ENCODE peak calls at places on chromosomes 2 and 18, in six cellular contexts. T is HCT116, E is OCI-LY7, Y is right lobe of liver, D is tibial artery, W is thoracic aorta. C is an unnamed sample.

GRCh38 chr2:43426305-43427031 is 169.4 kb downstream of the THADA start:
- DNase-seq in Y (no peak), D (peak; percentile 81), E (peak; percentile 89), T (peak; percentile 96), W (no peak), C (peak; percentile 78)

GRCh38 chr2:178005756-178006155 is 66.8 kb downstream of the PDE11A start:
- DNase-seq in Y (no peak), T (no peak), D (no peak), W (no peak), E (no peak), C (no peak)

GRCh38 chr2:46488389-46488788 is 9.0 kb downstream of the TMEM247 start:
- DNase-seq in D (no peak), W (no peak), T (no peak), Y (no peak), E (no peak), C (no peak)

GRCh38 chr18:37317486-37317885 is 248.1 kb downstream of the CELF4 start:
- DNase-seq in E (no peak), T (no peak), W (no peak), Y (no peak), D (no peak), C (no peak)

GRCh38 chr2:33395660-33396249 is 80.7 kb upstream of the RASGRP3 start:
- DNase-seq in E (peak; percentile 59), Y (no peak), D (peak; percentile 72), W (no peak), T (peak; percentile 28), C (no peak)

GRCh38 chr18:22093731-22094374 is 75.5 kb upstream of the GATA6 start:
- DNase-seq in W (no peak), E (no peak), Y (no peak), D (no peak), T (no peak), C (no peak)

GRCh38 chr18:24600076-24600654 is 139.7 kb downstream of the HRH4 start:
- DNase-seq in W (no peak), D (no peak), T (peak; percentile 27), Y (no peak), E (peak; percentile 66), C (no peak)

GRCh38 chr2:174577967-174578589 is 19.5 kb downstream of the WIPF1 start:
- DNase-seq in D (no peak), Y (no peak), E (peak; percentile 69), W (no peak), T (no peak), C (no peak)

GRCh38 chr2:140528982-140529381 is 1601.8 kb downstream of the LRP1B start:
- DNase-seq in Y (no peak), W (no peak), E (no peak), T (no peak), D (no peak), C (no peak)

GRCh38 chr2:157627594-157628281 is 926 bp downstream of the ACVR1C start:
- DNase-seq in T (no peak), Y (no peak), E (no peak), D (no peak), W (no peak), C (no peak)

GRCh38 chr2:206701952-206702630 is 16.1 kb downstream of the DYTN start:
- DNase-seq in T (no peak), E (no peak), W (no peak), Y (no peak), D (no peak), C (no peak)

GRCh38 chr18:58288922-58289797 is 245.1 kb downstream of the NEDD4L start:
- DNase-seq in W (no peak), E (no peak), D (no peak), Y (no peak), T (no peak), C (no peak)

GRCh38 chr2:113716291-113716690 is 40.2 kb downstream of the SLC35F5 start:
- DNase-seq in T (no peak), E (no peak), D (no peak), Y (no peak), W (no peak), C (no peak)

GRCh38 chr2:133292267-133292666 is 276.0 kb downstream of the NCKAP5 start:
- DNase-seq in T (no peak), E (no peak), W (no peak), Y (no peak), D (no peak), C (no peak)

GRCh38 chr2:177419274-177419673 is 26.7 kb downstream of the AGPS start:
- DNase-seq in W (no peak), E (no peak), D (no peak), Y (no peak), T (no peak), C (no peak)

DNA sequence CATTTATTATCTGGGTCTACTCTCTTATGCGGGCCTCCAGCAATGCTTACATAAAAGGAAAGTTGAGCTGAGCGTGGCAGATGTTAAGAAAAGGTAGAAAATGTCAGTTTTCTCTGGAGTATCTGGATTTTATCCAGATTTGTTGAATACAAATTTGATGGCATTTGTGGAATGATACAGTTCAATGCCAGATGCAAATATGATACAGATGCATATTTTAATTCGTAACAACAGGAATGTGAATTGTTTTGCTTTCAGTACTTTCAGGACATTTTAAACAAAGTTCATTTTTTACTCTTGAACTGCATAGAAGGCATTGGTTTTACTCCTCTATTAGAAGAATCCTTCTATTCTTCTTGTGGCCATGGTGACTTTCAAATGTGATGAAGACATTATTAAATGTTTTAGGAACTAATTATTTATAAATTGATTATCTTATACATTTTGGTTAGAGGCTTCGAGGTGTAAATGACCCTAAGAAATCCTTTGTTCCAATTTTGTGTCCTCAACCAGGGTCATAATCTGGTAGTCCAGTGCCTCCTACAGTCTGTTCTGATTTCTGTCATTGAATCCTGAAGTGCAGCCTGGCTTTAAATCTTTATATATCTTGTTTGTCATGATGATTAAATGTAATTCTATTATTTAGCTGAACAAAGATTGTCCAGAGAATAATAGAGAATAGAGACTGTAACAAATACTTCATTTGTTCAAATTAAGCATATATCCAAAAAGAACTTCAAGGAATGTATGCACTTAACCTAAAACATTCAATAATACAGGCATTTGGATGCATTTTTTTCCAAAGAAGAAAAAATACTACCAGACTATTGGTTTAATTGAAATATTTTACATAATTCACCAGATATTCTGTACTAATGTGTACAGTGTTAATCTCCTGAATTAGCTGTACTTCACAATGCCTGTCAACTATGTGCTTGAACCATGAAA is 90.0 kb downstream of the PRPF40A start:
- DNase-seq in D (no peak), Y (no peak), E (no peak), T (peak; percentile 18), W (no peak), C (no peak)
- H3K9me3 ChIP-seq in D (no peaks in the 10 kb centered on the region), Y (no peaks in the 10 kb centered on the region), E (no peaks in the 10 kb centered on the region), T (no peaks in the 10 kb centered on the region), W (no peaks in the 10 kb centered on the region), C (no peaks in the 10 kb centered on the region)

GRCh38 chr18:42033137-42033810 is 78.2 kb downstream of the PIK3C3 start:
- DNase-seq in Y (no peak), W (no peak), D (no peak), E (no peak), T (no peak), C (no peak)

GRCh38 chr18:42029100-42029499 is 74.1 kb downstream of the PIK3C3 start:
- DNase-seq in T (no peak), D (no peak), E (no peak), W (no peak), Y (no peak), C (no peak)

GRCh38 chr18:42028232-42028832 is 73.3 kb downstream of the PIK3C3 start:
- DNase-seq in T (no peak), Y (no peak), E (peak; percentile 5), D (no peak), W (no peak), C (no peak)

GRCh38 chr18:42032447-42032846 is 77.4 kb downstream of the PIK3C3 start:
- DNase-seq in E (no peak), Y (no peak), D (no peak), T (no peak), W (no peak), C (no peak)

GRCh38 chr18:42030586-42031182 is 75.7 kb downstream of the PIK3C3 start:
- DNase-seq in T (no peak), Y (no peak), D (no peak), E (peak; percentile 0), W (no peak), C (no peak)
- TF ChIP-seq CTCF in T (peak; percentile 77), Y (no peak), D (no peak), E (peak; percentile 47), W (no peak), C (peak; percentile 67)

GRCh38 chr2:136206613-136207012 is 88.7 kb upstream of the CXCR4 start:
- DNase-seq in E (peak; percentile 100), Y (no peak), W (no peak), D (no peak), T (no peak), C (no peak)

GRCh38 chr2:136205615-136206014 is 87.7 kb upstream of the CXCR4 start:
- DNase-seq in D (no peak), E (no peak), Y (no peak), T (no peak), W (no peak), C (no peak)

GRCh38 chr2:136207665-136208064 is 89.7 kb upstream of the CXCR4 start:
- DNase-seq in T (no peak), E (no peak), Y (no peak), D (no peak), W (no peak), C (no peak)

GRCh38 chr2:136207030-136207623 is 89.2 kb upstream of the CXCR4 start:
- DNase-seq in D (peak; percentile 67), Y (no peak), W (no peak), E (peak; percentile 96), T (no peak), C (no peak)

GRCh38 chr2:136204959-136205358 is 87.0 kb upstream of the CXCR4 start:
- DNase-seq in D (no peak), W (no peak), Y (no peak), T (no peak), E (no peak), C (no peak)
- H3K9me3 ChIP-seq in D (no peaks in the 10 kb centered on the region), W (no peaks in the 10 kb centered on the region), Y (no peaks in the 10 kb centered on the region), T (no peaks in the 10 kb centered on the region), E (peaks cover 46% of the 10 kb centered on the region), C (no peaks in the 10 kb centered on the region)

DNA sequence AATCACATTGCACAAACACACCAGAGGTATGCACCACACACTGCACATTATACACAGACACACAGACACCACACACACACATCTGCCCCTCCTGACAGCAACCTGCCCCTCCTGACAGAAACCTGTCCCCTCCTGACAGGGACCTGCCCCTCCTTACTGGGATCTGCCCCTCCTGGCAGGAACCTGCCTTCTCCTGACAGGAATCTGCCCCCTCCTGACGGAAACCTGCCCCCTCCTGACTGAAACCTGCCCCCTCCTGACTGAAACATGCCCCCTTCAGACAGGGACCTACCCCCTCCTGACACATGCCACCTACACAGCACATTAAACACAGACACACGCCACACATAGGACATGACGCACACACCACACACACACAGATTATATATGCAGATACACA is 88.9 kb downstream of the PXDN start:
- DNase-seq in W (no peak), D (no peak), E (no peak), Y (no peak), T (no peak), C (no peak)
- TF ChIP-seq CTCF in W (no peak), D (no peak), E (no peak), Y (no peak), T (no peak), C (no peak)

DNA sequence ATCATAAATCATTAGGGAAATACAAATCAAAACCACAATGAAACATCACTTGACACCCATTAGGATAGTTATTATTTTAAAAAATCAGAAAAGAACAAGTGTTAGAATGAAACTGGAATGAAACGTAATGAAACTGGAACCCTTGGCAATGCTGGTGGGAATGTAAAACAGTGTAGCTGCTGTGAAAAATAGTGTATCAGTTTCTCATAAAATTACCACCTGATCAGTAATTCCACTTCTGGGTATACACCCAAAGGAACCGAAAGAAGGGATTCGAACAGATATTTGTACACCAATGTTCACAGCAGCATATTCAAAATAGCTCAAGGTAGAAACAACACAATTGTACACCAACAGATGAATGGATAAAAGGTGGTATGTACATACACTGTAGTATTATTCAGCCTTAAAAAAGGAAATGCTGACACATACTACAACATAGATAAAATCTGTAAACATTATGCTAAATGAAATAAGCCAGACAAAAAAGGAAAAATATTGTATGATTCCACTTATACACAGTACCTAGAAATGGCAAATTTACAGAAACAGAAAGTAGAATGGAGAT is 27.0 kb downstream of the ROCK1 start:
- DNase-seq in W (no peak), E (no peak), T (no peak), D (no peak), Y (no peak), C (no peak)
- H3K9me3 ChIP-seq in W (peaks cover 5% of the 10 kb centered on the region), E (peaks cover 54% of the 10 kb centered on the region), T (no peaks in the 10 kb centered on the region), D (no peaks in the 10 kb centered on the region), Y (no peaks in the 10 kb centered on the region), C (peaks cover 12% of the 10 kb centered on the region)